ENCODE peak calls at places on chromosomes 16 and 17, in eight cellular contexts. G is posterior cingulate gyrus; X is NCI-H2107; I is dermis blood vessel endothelial cell; S is spleen; J is stimulated activated CD8-positive, alpha-beta memory T cell treated with anti-CD3 and anti-CD28 coated beads, Interleukin-4, amount 100 ng/mL, for 4 hours; E is lower lobe of right lung; P is A549. M is an unnamed sample.

GRCh38 chr17:17843096-17843495 is 6.3 kb upstream of the SREBF1 start:
- DNase-seq in G (no peak), X (no peak), I (no peak), S (no peak), J (no peak), E (no peak), P (no peak), M (no peak)

GRCh38 chr17:61294777-61295176 is 104.9 kb upstream of the TBX2 start:
- DNase-seq in G (no peak), X (no peak), I (peak), S (no peak), J (no peak), E (no peak), P (peak), M (no peak)

GRCh38 chr17:62648247-62648953 is 20.9 kb downstream of the MRC2 start:
- DNase-seq in G (no peak), X (no peak), I (no peak), S (no peak), J (no peak), E (peak), P (no peak), M (no peak)

GRCh38 chr16:86610779-86611516 is 32.6 kb downstream of the FOXL1 start:
- DNase-seq in G (no peak), X (no peak), I (no peak), S (no peak), J (no peak), E (no peak), P (no peak), M (no peak)

GRCh38 chr17:47660064-47660492 is 10.4 kb downstream of the KPNB1 start:
- DNase-seq in G (no peak), X (no peak), I (no peak), S (no peak), J (no peak), E (no peak), P (no peak), M (no peak)

GRCh38 chr16:1511662-1512061 is 18.5 kb downstream of the TELO2 start:
- DNase-seq in G (no peak), X (no peak), I (no peak), S (no peak), J (no peak), E (no peak), P (no peak), M (no peak)

GRCh38 chr17:75996665-75997590 is 3.7 kb upstream of the CDK3 start:
- DNase-seq in G (no peak), X (no peak), I (peak), S (peak), J (no peak), E (peak), P (no peak), M (no peak)

GRCh38 chr16:2213817-2214720 is 571 bp downstream of the PGP start:
- DNase-seq in G (peak), X (no peak), I (peak), S (peak), J (no peak), E (no peak), P (no peak), M (no peak)

GRCh38 chr17:59617141-59617757 is 2.4 kb upstream of the CLTC start:
- DNase-seq in G (no peak), X (no peak), I (no peak), S (no peak), J (no peak), E (no peak), P (no peak), M (no peak)

GRCh38 chr17:57968456-57968855 is 13.2 kb upstream of the CUEDC1 start:
- DNase-seq in G (no peak), X (no peak), I (no peak), S (no peak), J (no peak), E (no peak), P (no peak), M (no peak)

GRCh38 chr17:32819035-32819434 is 57.9 kb downstream of the MYO1D start:
- DNase-seq in G (no peak), X (no peak), I (peak), S (no peak), J (no peak), E (no peak), P (no peak), M (no peak)

GRCh38 chr16:4081577-4082021 is 34.6 kb downstream of the ADCY9 start:
- DNase-seq in G (no peak), X (no peak), I (no peak), S (no peak), J (peak), E (no peak), P (no peak), M (no peak)

GRCh38 chr16:24973771-24974461 is 41.3 kb downstream of the ARHGAP17 start:
- DNase-seq in G (no peak), X (no peak), I (no peak), S (no peak), J (no peak), E (no peak), P (no peak), M (no peak)

GRCh38 chr17:60442271-60443201 is 20.2 kb downstream of the CHCT1 start:
- DNase-seq in G (no peak), X (no peak), I (no peak), S (no peak), J (no peak), E (no peak), P (no peak), M (no peak)

GRCh38 chr16:14215941-14216340 is 144.8 kb downstream of the MRTFB start:
- DNase-seq in G (no peak), X (no peak), I (no peak), S (no peak), J (no peak), E (no peak), P (no peak), M (no peak)

GRCh38 chr17:31497431-31497830 is 106.0 kb downstream of the RAB11FIP4 start:
- DNase-seq in G (no peak), X (no peak), I (no peak), S (peak), J (no peak), E (no peak), P (no peak), M (no peak)

GRCh38 chr16:67533024-67533560 is 4.5 kb downstream of the RIPOR1 start:
- DNase-seq in G (no peak), X (no peak), I (no peak), S (no peak), J (no peak), E (no peak), P (no peak), M (no peak)

GRCh38 chr17:51372345-51373004 is 112.1 kb downstream of the UTP18 start:
- DNase-seq in G (peak), X (no peak), I (peak), S (no peak), J (no peak), E (no peak), P (peak), M (peak)

GRCh38 chr17:39209317-39210092 is 9.4 kb downstream of the RPL19 start:
- DNase-seq in G (peak), X (no peak), I (peak), S (peak), J (peak), E (peak), P (no peak), M (peak)

GRCh38 chr17:75783069-75783783 is 1.4 kb upstream of the UNK start:
- DNase-seq in G (no peak), X (no peak), I (peak), S (no peak), J (no peak), E (no peak), P (peak), M (no peak)

M was measured in hypothalamus.